ENCODE peak calls at places on chromosome 11, in four cellular contexts. A is Peyer's patch, Q is H9, Z is HCT116. R is an unnamed sample.

GRCh38 chr11:120034881-120035620 is 102.9 kb downstream of the TRIM29 start:
- DNase-seq in A (peak; percentile 30), Q (no peak), Z (no peak), R (peak; percentile 48)

GRCh38 chr11:62487698-62488551 is 58.7 kb downstream of the AHNAK start:
- DNase-seq in A (no peak), Q (no peak), Z (no peak), R (no peak)

GRCh38 chr11:45313211-45313865 is 27.2 kb upstream of the SYT13 start:
- DNase-seq in A (no peak), Q (no peak), Z (no peak), R (peak; percentile 46)

GRCh38 chr11:30585892-30586250 is 282 bp downstream of the MPPED2 start:
- DNase-seq in A (no peak), Q (peak; percentile 51), Z (no peak), R (no peak)

GRCh38 chr11:1650918-1651262 is 21.3 kb downstream of the KRTAP5-5 start:
- DNase-seq in A (no peak), Q (no peak), Z (no peak), R (no peak)

GRCh38 chr11:81267246-81267645 is 1466.4 kb downstream of the FAM181B start:
- DNase-seq in A (no peak), Q (no peak), Z (no peak), R (no peak)

GRCh38 chr11:10917802-10918201 is 59.9 kb upstream of the ZBED5 start:
- DNase-seq in A (no peak), Q (no peak), Z (no peak), R (no peak)

GRCh38 chr11:3626250-3626960 is 15.4 kb downstream of the ART5 start:
- DNase-seq in A (peak; percentile 62), Q (peak; percentile 57), Z (no peak), R (no peak)

GRCh38 chr11:58900479-58901420 is 38.5 kb upstream of the GLYATL1 start:
- DNase-seq in A (peak; percentile 77), Q (peak; percentile 94), Z (peak; percentile 80), R (no peak)

GRCh38 chr11:8265681-8266241 is 2.1 kb upstream of the LMO1 start:
- DNase-seq in A (peak; percentile 31), Q (peak; percentile 47), Z (no peak), R (no peak)
- TF ChIP-seq CTCF in A (no peak), Q (peak; percentile 62), Z (peak; percentile 37), R (peak; percentile 10)

GRCh38 chr11:95296621-95297025 is 65.6 kb upstream of the SESN3 start:
- DNase-seq in A (no peak), Q (no peak), Z (no peak), R (no peak)
- TF ChIP-seq CTCF in A (no peak), Q (no peak), Z (no peak), R (no peak)

GRCh38 chr11:78740175-78741161 is 165.8 kb upstream of the NARS2 start:
- DNase-seq in A (no peak), Q (no peak), Z (no peak), R (no peak)
- TF ChIP-seq CTCF in A (no peak), Q (no peak), Z (no peak), R (no peak)

DNA sequence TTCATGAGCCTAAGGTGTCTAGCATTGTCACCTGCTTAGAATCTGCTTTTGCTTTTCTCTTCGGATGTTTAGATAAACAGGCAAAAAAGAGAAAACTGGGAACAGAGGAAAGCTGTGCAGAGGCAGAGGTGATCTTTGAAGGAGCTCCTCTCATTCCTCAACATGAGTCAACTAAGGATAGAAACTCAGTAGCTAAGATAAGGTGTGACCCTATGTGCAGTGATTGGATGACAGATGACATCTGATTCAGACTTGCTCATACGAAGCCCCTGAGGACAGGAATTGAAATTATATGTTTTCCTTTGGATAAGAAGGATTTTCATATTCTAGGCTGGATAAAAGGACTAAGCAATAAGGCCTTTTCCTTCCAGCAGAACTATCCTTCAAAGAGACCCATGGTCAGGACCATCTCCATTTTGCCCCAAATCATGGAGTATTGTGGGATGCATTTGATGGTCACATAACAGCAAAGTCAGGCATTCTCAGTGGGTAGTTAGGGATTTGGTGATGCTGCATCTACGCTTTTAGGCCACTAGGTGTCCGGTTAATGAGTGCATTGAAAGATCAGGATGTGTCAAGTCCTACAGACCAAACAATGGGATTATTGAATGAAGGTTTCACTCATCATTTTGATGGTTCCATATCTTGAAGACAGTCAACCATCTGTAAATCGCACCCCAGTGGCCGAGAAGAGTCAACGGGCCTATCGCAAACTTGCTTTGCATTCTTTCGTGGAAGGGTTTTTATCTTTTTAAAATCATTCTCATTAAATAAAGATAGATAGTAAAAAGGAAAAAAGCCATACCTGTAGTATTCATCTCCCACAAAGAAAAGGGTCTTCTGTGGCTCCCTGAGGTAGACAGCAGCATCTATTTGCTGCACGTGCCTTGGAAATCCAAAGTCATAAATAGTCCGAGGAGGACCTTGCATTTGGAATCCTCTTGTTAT is 32.2 kb downstream of the MMP20 start:
- DNase-seq in A (peak; percentile 55), Q (peak; percentile 37), Z (peak; percentile 64), R (no peak)
- TF ChIP-seq CTCF in A (no peak), Q (peak; percentile 75), Z (peak; percentile 79), R (peak; percentile 51)